ENCODE peak calls at places on chromosomes 16 and 17, in four cellular contexts. Z is IMR-90, E is mesendoderm, O is H9. C is an unnamed sample.

GRCh38 chr17:74921045-74921681 is 1.9 kb downstream of the USH1G start:
- DNase-seq in E (no peak), Z (no peak), O (peak), C (no peak)

GRCh38 chr16:70470927-70471341 is 16.5 kb downstream of the FCSK start:
- DNase-seq in Z (peak), E (peak), O (peak), C (peak)

GRCh38 chr17:4389079-4389478 is 22.6 kb upstream of the UBE2G1 start:
- DNase-seq in E (peak), Z (no peak), O (peak), C (no peak)

GRCh38 chr16:79776243-79776884 is 175.8 kb upstream of the MAF start:
- DNase-seq in O (peak), E (peak), Z (no peak), C (no peak)

GRCh38 chr17:77320501-77321256 is 179.9 kb downstream of the SEC14L1 start:
- DNase-seq in Z (no peak), O (no peak), E (no peak), C (no peak)

GRCh38 chr16:12255473-12255872 is 278.9 kb downstream of the SNX29 start:
- DNase-seq in E (no peak), Z (peak), O (no peak), C (no peak)

GRCh38 chr17:60089097-60089844 is 10.6 kb upstream of the HEATR6 start:
- DNase-seq in E (no peak), Z (no peak), O (no peak), C (no peak)

GRCh38 chr16:17567455-17567854 is 96.7 kb upstream of the XYLT1 start:
- DNase-seq in O (no peak), Z (no peak), E (no peak), C (no peak)

GRCh38 chr17:45096926-45097325 is 35.4 kb downstream of the PLCD3 start:
- DNase-seq in E (no peak), O (peak), Z (no peak), C (no peak)

GRCh38 chr16:51886456-51886855 is 660.5 kb downstream of the TOX3 start:
- DNase-seq in E (no peak), O (no peak), Z (no peak), C (no peak)

GRCh38 chr17:75366432-75366831 is 39.0 kb downstream of the GRB2 start:
- DNase-seq in Z (no peak), E (no peak), O (no peak), C (no peak)

GRCh38 chr17:75684924-75685323 is 17.8 kb downstream of the SAP30BP start:
- DNase-seq in Z (no peak), E (no peak), O (no peak), C (no peak)

GRCh38 chr16:9107025-9107970 is 15.9 kb downstream of the HAPSTR1 start:
- DNase-seq in O (no peak), Z (peak), E (no peak), C (no peak)

GRCh38 chr17:46764709-46765401 is 53.6 kb downstream of the WNT3 start:
- DNase-seq in Z (peak), E (peak), O (no peak), C (no peak)

GRCh38 chr17:7156342-7156940 is 22.7 kb downstream of the ASGR1 start:
- DNase-seq in Z (no peak), E (no peak), O (no peak), C (no peak)

GRCh38 chr16:856811-857210 is 56.3 kb upstream of the GNG13 start:
- DNase-seq in O (no peak), E (no peak), Z (no peak), C (no peak)

GRCh38 chr17:40179923-40180659 is 2.8 kb downstream of the RAPGEFL1 start:
- DNase-seq in Z (peak), E (peak), O (no peak), C (no peak)

GRCh38 chr16:59373632-59374031 is 639.5 kb upstream of the GOT2 start:
- DNase-seq in Z (no peak), O (no peak), E (no peak), C (no peak)

GRCh38 chr16:78436846-78437245 is 337.4 kb downstream of the WWOX start:
- DNase-seq in O (no peak), Z (no peak), E (no peak), C (no peak)
- H2BK5ac ChIP-seq in O (no peak), Z (no peak), E (no peak), C (no peak)

DNA sequence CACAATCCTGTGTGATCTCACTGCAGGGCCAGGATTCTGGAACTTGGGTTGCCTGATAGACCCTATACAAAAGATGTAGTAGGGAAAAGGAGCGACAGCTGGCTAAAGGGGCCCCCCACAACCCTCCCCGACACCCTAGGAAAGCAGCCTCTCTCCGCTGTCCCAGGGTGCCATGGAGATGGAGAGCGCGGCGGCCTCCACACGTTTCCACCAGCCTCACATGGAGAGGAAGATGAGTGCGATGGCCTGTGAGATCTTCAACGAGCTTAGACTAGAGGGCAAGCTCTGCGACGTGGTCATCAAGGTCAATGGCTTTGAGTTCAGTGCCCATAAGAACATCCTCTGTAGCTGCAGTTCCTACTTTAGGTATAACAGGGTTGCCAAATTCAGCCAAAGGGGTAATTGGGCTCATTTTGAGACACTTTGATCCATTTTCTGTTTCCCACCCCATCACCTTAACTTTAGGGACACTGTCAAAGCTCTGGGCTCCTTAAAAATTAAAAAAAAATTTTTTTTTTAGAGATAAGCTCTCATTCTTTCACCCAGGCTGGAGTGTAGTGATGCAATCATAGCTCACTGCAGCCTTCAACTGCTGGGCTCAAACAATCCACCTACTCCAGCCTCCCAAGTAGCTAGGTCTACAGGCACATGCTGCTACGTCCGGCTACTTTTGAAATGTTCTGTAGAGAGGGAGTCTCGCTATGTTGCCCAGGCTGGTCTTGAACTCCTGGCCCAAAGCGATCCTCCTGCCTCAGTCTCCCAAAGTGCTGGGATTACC is at the start of gene KLHL10:
- DNase-seq in Z (no peak), E (no peak), O (no peak), C (no peak)
- H2BK15ac ChIP-seq in Z (no peak), E (no peak), O (no peak), C (no peak)

GRCh38 chr17:12549499-12549901 is 116.2 kb upstream of the MYOCD start:
- DNase-seq in Z (peak), E (peak), O (no peak), C (no peak)

GRCh38 chr17:12548558-12548957 is 117.1 kb upstream of the MYOCD start:
- DNase-seq in E (no peak), O (no peak), Z (no peak), C (no peak)

GRCh38 chr17:12547829-12548228 is 117.9 kb upstream of the MYOCD start:
- DNase-seq in O (no peak), E (no peak), Z (no peak), C (no peak)

GRCh38 chr17:12545877-12546513 is 119.7 kb upstream of the MYOCD start:
- DNase-seq in Z (peak), O (peak), E (peak), C (peak)

DNA sequence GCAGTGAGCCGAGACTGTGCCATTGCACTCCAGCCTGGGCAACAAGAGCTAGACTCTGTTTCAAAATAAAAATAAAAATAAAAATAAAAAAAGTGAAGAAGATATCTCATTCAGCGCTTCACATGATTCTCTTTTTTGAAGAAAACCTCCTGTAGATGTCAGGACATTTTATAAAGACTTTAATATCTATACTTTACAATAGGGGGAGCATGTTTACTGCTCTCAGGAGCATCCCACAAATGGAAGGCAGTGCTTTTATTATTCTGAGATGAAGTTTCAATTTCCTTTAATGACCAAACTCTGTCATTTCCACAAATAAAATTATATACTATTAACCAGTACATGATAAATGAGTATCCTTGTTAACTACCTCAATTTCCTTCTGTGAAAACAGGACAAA is 118.7 kb upstream of the MYOCD start:
- DNase-seq in O (no peak), Z (no peak), E (no peak), C (no peak)
- H2BK5ac ChIP-seq in O (no peak), Z (no peak), E (no peak), C (no peak)

DNA sequence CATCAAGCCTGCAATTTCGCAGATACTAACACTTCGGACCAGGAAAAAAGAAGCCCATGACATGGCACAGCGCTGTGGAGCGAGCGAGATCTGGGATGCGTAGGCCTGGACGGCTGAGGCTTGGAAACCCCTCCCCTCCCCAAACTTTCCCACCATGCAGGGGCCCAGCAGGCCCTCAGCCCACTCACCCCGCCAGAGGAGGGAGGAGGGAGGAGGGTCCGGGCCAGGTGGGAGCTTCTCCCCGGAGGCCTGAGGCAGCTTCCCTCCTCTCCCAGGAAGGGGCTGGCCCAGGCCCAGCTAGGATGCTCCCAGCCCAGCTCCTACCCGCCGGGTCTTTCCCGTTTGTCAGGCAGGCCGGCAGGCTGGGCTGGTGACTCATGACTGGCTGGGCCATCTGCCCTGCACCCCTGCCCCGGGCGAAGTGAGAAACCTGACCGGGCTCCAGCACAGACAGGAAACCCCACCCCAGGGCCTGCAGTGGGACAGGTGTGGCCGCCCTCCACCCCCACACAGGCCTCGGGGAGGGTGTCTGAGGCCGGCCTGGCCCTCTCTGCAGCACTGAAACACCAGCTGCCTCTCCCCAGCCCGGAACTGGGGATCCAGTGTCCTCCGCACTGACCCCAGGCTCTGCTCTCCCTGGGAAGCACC is 34.3 kb upstream of the SLC38A10 start:
- DNase-seq in O (peak), Z (peak), E (peak), C (no peak)
- H2BK15ac ChIP-seq in O (no peak), Z (peak), E (no peak), C (peak)

GRCh38 chr16:56876048-56876447 is 11.0 kb downstream of the SLC12A3 start:
- DNase-seq in E (no peak), O (no peak), Z (no peak), C (no peak)
- H2BK5ac ChIP-seq in E (no peak), O (no peak), Z (no peak), C (no peak)

DNA sequence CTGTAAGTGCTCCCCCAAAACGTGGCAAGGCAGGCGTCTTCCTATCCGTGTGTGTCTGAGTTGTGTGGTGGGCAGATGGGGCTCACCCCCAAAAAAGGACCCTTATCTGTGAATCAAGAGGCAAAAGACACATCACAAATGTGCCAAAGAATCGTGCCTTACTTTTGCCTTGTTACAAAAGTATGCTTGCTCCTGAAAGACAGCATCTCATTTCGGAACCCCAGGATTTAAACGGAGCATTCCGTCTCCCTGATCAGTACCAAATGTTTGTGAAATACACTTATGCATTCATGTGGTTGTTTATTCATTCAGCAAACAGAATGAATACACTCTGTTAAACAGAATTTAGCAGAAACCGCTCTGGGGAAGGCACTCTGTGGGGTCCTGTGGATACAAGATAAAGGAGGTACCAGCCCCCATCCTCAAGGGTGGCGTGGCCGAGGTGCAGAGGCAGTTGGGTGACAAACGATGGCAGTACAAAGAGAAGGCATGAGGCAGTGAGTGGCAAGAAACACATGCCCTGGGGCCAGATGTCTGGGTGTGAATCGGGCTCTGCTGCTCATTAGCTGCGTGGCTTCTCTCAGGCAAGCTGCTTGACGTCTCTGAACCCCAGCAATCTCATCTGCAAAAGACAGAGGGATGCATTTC is 649 bp downstream of the WFDC1 start:
- DNase-seq in O (no peak), E (no peak), Z (peak), C (no peak)
- H2BK15ac ChIP-seq in O (no peak), E (no peak), Z (peak), C (peak)